ENCODE peak calls at places on chromosomes 13 and 19, in ten cellular contexts. C, W, Z, S, J, E, K, T, U and Q are unnamed samples.

GRCh38 chr19:40639638-40639982 is 38.4 kb downstream of the LTBP4 start:
- DNase-seq in Z (no peak), W (no peak), K (no peak), U (no peak), T (no peak), S (no peak), C (no peak), J (no peak), E (no peak), Q (no peak)

GRCh38 chr19:23403581-23404324 is 8.5 kb upstream of the ZNF91 start:
- DNase-seq in K (no peak), J (no peak), Z (no peak), C (no peak), W (no peak), U (no peak), T (no peak), E (no peak), S (no peak), Q (no peak)

GRCh38 chr13:110524484-110525254 is 36.9 kb downstream of the RAB20 start:
- DNase-seq in K (no peak), C (peak; percentile 82), E (no peak), W (no peak), J (peak; percentile 66), T (peak; percentile 91), S (peak; percentile 78), U (no peak), Z (no peak), Q (peak; percentile 26)

GRCh38 chr13:23709521-23709920 is 139.3 kb downstream of the TNFRSF19 start:
- DNase-seq in U (no peak), E (no peak), T (no peak), C (no peak), S (no peak), Z (no peak), K (peak; percentile 45), J (no peak), W (no peak), Q (peak; percentile 28)

GRCh38 chr19:32555786-32556185 is 25.2 kb upstream of the PDCD5 start:
- DNase-seq in W (no peak), S (no peak), U (no peak), C (no peak), Z (no peak), E (no peak), K (no peak), J (no peak), T (no peak), Q (no peak)

GRCh38 chr13:98909016-98909415 is 68.8 kb downstream of the DOCK9 start:
- DNase-seq in C (no peak), E (no peak), W (no peak), T (no peak), U (no peak), S (no peak), Z (peak; percentile 27), J (no peak), K (peak; percentile 18), Q (no peak)

GRCh38 chr19:51573331-51573730 is 2.2 kb downstream of the ZNF175 start:
- DNase-seq in J (no peak), C (no peak), U (no peak), E (peak; percentile 27), S (no peak), K (peak; percentile 11), Z (peak; percentile 45), W (no peak), T (no peak), Q (no peak)

GRCh38 chr19:34241513-34242337 is 12.6 kb upstream of the GARRE1 start:
- DNase-seq in T (peak; percentile 18), W (no peak), Z (no peak), S (no peak), K (no peak), J (peak; percentile 84), U (no peak), E (no peak), C (no peak), Q (no peak)

GRCh38 chr13:34513526-34513925 is 428.5 kb upstream of the NBEA start:
- DNase-seq in W (no peak), C (no peak), S (no peak), K (no peak), T (no peak), Z (peak; percentile 20), J (no peak), E (no peak), U (peak; percentile 9), Q (no peak)

GRCh38 chr13:31835932-31836331 is 96.6 kb downstream of the RXFP2 start:
- DNase-seq in K (peak; percentile 6), U (peak; percentile 26), W (no peak), E (peak; percentile 29), Z (peak; percentile 77), C (no peak), T (no peak), J (no peak), S (no peak), Q (peak; percentile 55)

GRCh38 chr19:3479819-3480215 is 508 bp downstream of the SMIM24 start:
- DNase-seq in U (no peak), E (no peak), C (no peak), Z (peak; percentile 58), W (no peak), K (no peak), T (peak; percentile 40), J (no peak), S (no peak), Q (no peak)

GRCh38 chr13:99796175-99796819 is 175.3 kb downstream of the ZIC5 start:
- DNase-seq in Z (peak; percentile 46), W (no peak), J (no peak), T (peak; percentile 25), E (peak; percentile 47), U (peak; percentile 10), S (no peak), C (no peak), K (peak; percentile 37), Q (peak; percentile 42)

GRCh38 chr13:101618440-101619187 is 166.1 kb downstream of the ITGBL1 start:
- DNase-seq in S (no peak), K (no peak), T (no peak), U (no peak), W (no peak), E (no peak), C (no peak), J (no peak), Z (no peak), Q (peak; percentile 17)

GRCh38 chr19:19543640-19544039 is 5.6 kb downstream of the CILP2 start:
- DNase-seq in C (no peak), T (no peak), S (no peak), Z (no peak), J (no peak), U (no peak), W (no peak), K (no peak), E (no peak), Q (no peak)

GRCh38 chr13:59318320-59318930 is 845.3 kb downstream of the DIAPH3 start:
- DNase-seq in W (no peak), K (peak; percentile 57), Z (peak; percentile 61), U (peak; percentile 14), S (peak; percentile 67), E (peak; percentile 77), C (peak; percentile 79), J (peak; percentile 91), T (peak; percentile 72), Q (peak; percentile 38)

GRCh38 chr13:51737609-51738008 is 66.4 kb downstream of the DHRS12 start:
- DNase-seq in S (no peak), T (no peak), J (no peak), E (no peak), W (no peak), K (no peak), C (no peak), U (no peak), Z (no peak), Q (no peak)

GRCh38 chr13:30690282-30691188 is 44.8 kb upstream of the ALOX5AP start:
- DNase-seq in E (peak; percentile 98), J (no peak), U (peak; percentile 93), S (peak; percentile 59), K (peak; percentile 98), W (peak; percentile 47), T (peak; percentile 80), Z (peak; percentile 96), C (peak; percentile 73), Q (peak; percentile 98)

GRCh38 chr13:114319441-114319871 is 5.2 kb downstream of the CHAMP1 start:
- DNase-seq in W (no peak), C (no peak), U (peak; percentile 85), E (peak; percentile 58), T (no peak), J (no peak), S (no peak), Z (peak; percentile 86), K (peak; percentile 82), Q (peak; percentile 87)

GRCh38 chr13:50208826-50209335 is 193.6 kb downstream of the KCNRG start:
- DNase-seq in Z (peak; percentile 78), T (peak; percentile 93), W (no peak), C (peak; percentile 77), U (peak; percentile 91), S (peak; percentile 41), K (peak; percentile 89), E (peak; percentile 92), J (no peak), Q (peak; percentile 87)
- H3K4me3 ChIP-seq in Z (peak overlapping the region; percentile 53), T (peak overlapping the region; percentile 26), W (no peak overlapping the region), C (peak overlapping the region; percentile 32), U (peak overlapping the region; percentile 36), S (no peak overlapping the region), K (peak overlapping the region; percentile 52), E (no peak overlapping the region), J (no peak overlapping the region), Q (peak overlapping the region; percentile 4)

GRCh38 chr19:45637890-45638667 is 1.1 kb downstream of the EML2 start:
- DNase-seq in Z (peak; percentile 55), U (peak; percentile 47), C (no peak), S (no peak), W (no peak), E (peak; percentile 83), J (no peak), K (peak; percentile 32), T (no peak), Q (peak; percentile 60)
- H3K4me3 ChIP-seq in Z (peak overlapping the region; percentile 82), U (peak overlapping the region; percentile 84), C (peak overlapping the region; percentile 67), S (no peak overlapping the region), W (no peak overlapping the region), E (peak overlapping the region; percentile 28), J (no peak overlapping the region), K (peak overlapping the region; percentile 77), T (peak overlapping the region; percentile 82), Q (peak overlapping the region; percentile 70)

DNA sequence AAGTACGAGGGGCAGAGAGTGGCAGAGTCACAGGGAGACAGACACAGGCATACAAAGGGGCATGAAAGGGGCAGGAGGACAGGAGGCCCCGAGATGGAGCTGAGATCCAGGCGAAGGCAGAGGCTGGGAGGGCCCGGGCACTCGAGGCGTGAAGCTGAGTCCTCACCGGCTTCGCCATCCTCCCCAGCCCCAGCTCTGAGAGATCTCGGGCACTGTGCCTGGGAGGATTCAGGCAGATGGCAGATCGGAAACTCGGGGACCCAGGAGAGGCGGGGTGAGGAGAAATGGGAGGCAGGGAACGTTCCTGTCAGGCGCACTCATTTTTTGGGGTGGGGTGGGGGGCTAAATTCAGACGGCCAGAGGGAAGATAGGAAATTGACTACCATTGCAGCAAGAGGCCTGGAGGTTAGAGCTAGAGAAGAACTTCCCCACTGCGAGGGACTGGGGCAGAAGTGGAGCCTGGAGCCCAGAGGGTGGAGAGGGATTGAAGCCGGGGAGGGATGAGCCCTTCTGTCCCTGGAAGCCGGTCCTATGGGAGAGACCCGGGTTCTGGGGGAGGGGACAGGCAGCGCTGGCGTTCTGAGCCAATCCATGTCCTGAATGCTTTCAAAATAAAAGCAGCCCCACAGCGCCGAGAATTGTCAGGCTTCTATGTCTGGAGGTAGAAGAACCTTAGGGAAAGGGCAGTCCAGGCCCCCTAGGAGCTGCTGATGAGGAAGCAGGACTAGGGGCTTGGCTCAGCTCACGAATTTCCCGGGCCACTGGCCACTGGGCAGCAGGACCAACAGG is 12.6 kb downstream of the LRRC4B start:
- DNase-seq in S (peak; percentile 39), T (no peak), Z (no peak), W (no peak), U (no peak), K (no peak), C (no peak), J (no peak), E (no peak), Q (peak; percentile 1)
- H3K4me3 ChIP-seq in S (no peak overlapping the region), T (peak overlapping the region; percentile 28), Z (no peak overlapping the region), W (no peak overlapping the region), U (no peak overlapping the region), K (peak overlapping the region; percentile 22), C (peak overlapping the region; percentile 52), J (no peak overlapping the region), E (peak overlapping the region; percentile 35), Q (peak overlapping the region; percentile 57)

GRCh38 chr19:37313335-37313627 is 57.6 kb upstream of the ZNF527 start:
- DNase-seq in C (no peak), W (no peak), E (no peak), K (no peak), U (no peak), J (no peak), S (no peak), T (no peak), Z (peak; percentile 46), Q (no peak)
- H3K4me3 ChIP-seq in C (peak overlapping the region; percentile 62), W (no peak overlapping the region), E (peak overlapping the region; percentile 34), K (no peak overlapping the region), U (no peak overlapping the region), J (no peak overlapping the region), S (no peak overlapping the region), T (no peak overlapping the region), Z (peak overlapping the region; percentile 64), Q (no peak overlapping the region)